ENCODE peak calls at places on chromosomes 1 and 21, in four cellular contexts. E is stimulated activated CD4-positive, alpha-beta T cell treated with anti-CD3 and anti-CD28 coated beads, Interleukin-15, amount 100 ng/mL, for 24 hours; A is astrocyte of the spinal cord; U is psoas muscle. H is an unnamed sample.

GRCh38 chr1:230682882-230683610 is 30.9 kb downstream of the AGT start:
- DNase-seq in E (no peak), A (peak), U (no peak), H (no peak)

GRCh38 chr1:12692967-12693782 is 22.7 kb upstream of the AADACL3 start:
- DNase-seq in E (no peak), A (no peak), U (peak), H (no peak)

GRCh38 chr1:145720878-145721671 is 1.8 kb downstream of the CD160 start:
- DNase-seq in E (peak), A (peak), U (peak), H (peak)

GRCh38 chr1:204577794-204578478 is 61.7 kb downstream of the MDM4 start:
- DNase-seq in E (no peak), A (no peak), U (no peak), H (no peak)

GRCh38 chr1:222387020-222387816 is 160.7 kb downstream of the HHIPL2 start:
- DNase-seq in E (no peak), A (no peak), U (no peak), H (no peak)

GRCh38 chr1:94475232-94475631 is 57.0 kb downstream of the ABCD3 start:
- DNase-seq in E (no peak), A (no peak), U (no peak), H (no peak)

GRCh38 chr1:58618303-58618702 is 41.3 kb upstream of the TACSTD2 start:
- DNase-seq in E (no peak), A (peak), U (no peak), H (no peak)

GRCh38 chr1:156926175-156926574 is 5.7 kb downstream of the LRRC71 start:
- DNase-seq in E (peak), A (peak), U (peak), H (peak)

GRCh38 chr1:30955448-30956015 is 47.0 kb upstream of the SDC3 start:
- DNase-seq in E (no peak), A (peak), U (no peak), H (no peak)

GRCh38 chr1:13749543-13750307 is 49.7 kb downstream of the PRDM2 start:
- DNase-seq in E (peak), A (peak), U (peak), H (peak)

GRCh38 chr1:10046356-10047085 is 13.8 kb downstream of the UBE4B start:
- DNase-seq in E (no peak), A (no peak), U (peak), H (no peak)

GRCh38 chr21:15840406-15840805 is 110.6 kb downstream of the USP25 start:
- DNase-seq in E (no peak), A (no peak), U (no peak), H (no peak)